ENCODE peak calls at places on chromosomes 7 and 10, in four cellular contexts. E is fibroblast of lung, A is endothelial cell of umbilical vein, U is K562. O is an unnamed sample.

GRCh38 chr10:100043796-100044195 is 34.0 kb upstream of the DNMBP start:
- DNase-seq in E (peak; percentile 30), A (peak; percentile 75), U (no peak), O (no peak)

GRCh38 chr10:97499561-97500296 is 1.0 kb downstream of the UBTD1 start:
- DNase-seq in E (peak; percentile 62), A (peak; percentile 57), U (peak; percentile 24), O (peak; percentile 42)

GRCh38 chr7:135169141-135169935 is 1.2 kb downstream of the CYREN start:
- DNase-seq in E (peak; percentile 67), A (peak; percentile 26), U (peak; percentile 89), O (peak; percentile 54)

GRCh38 chr10:44921506-44921905 is 10.4 kb downstream of the TMEM72 start:
- DNase-seq in E (no peak), A (no peak), U (no peak), O (no peak)

GRCh38 chr7:35492451-35493175 is 202.3 kb downstream of the HERPUD2 start:
- DNase-seq in E (no peak), A (no peak), U (no peak), O (no peak)

GRCh38 chr10:109962247-109962646 is 38.9 kb upstream of the XPNPEP1 start:
- DNase-seq in E (no peak), A (no peak), U (no peak), O (peak; percentile 22)

GRCh38 chr10:89355373-89355772 is 22.5 kb upstream of the IFIT1B start:
- DNase-seq in E (peak; percentile 72), A (no peak), U (peak; percentile 35), O (peak; percentile 59)

GRCh38 chr10:59907537-59907917 is 1.2 kb upstream of the CCDC6 start:
- DNase-seq in E (no peak), A (peak; percentile 5), U (peak; percentile 19), O (no peak)

GRCh38 chr7:155652156-155653124 is 8.0 kb downstream of the RBM33 start:
- DNase-seq in E (no peak), A (peak; percentile 61), U (no peak), O (no peak)

GRCh38 chr10:89589091-89589725 is 53.8 kb upstream of the SLC16A12 start:
- DNase-seq in E (no peak), A (no peak), U (no peak), O (no peak)

GRCh38 chr10:96502561-96503267 is 11.0 kb downstream of the TLL2 start:
- DNase-seq in E (no peak), A (no peak), U (no peak), O (no peak)

GRCh38 chr7:138864667-138865066 is 66.7 kb upstream of the ATP6V0A4 start:
- DNase-seq in E (peak; percentile 85), A (no peak), U (no peak), O (peak; percentile 84)

GRCh38 chr7:31432166-31432565 is 81.7 kb upstream of the ITPRID1 start:
- DNase-seq in E (no peak), A (no peak), U (no peak), O (no peak)

GRCh38 chr7:91050677-91051076 is 213.6 kb upstream of the FZD1 start:
- DNase-seq in E (no peak), A (no peak), U (no peak), O (no peak)

GRCh38 chr7:2007526-2007925 is 225.2 kb downstream of the MAD1L1 start:
- DNase-seq in E (no peak), A (no peak), U (no peak), O (no peak)

GRCh38 chr7:46126901-46127300 is 205.8 kb upstream of the IGFBP3 start:
- DNase-seq in E (no peak), A (no peak), U (no peak), O (no peak)

GRCh38 chr7:4470246-4470645 is 211.8 kb upstream of the FOXK1 start:
- DNase-seq in E (no peak), A (no peak), U (peak; percentile 14), O (no peak)

GRCh38 chr7:4472739-4473138 is 209.4 kb upstream of the FOXK1 start:
- DNase-seq in E (no peak), A (no peak), U (no peak), O (no peak)

DNA sequence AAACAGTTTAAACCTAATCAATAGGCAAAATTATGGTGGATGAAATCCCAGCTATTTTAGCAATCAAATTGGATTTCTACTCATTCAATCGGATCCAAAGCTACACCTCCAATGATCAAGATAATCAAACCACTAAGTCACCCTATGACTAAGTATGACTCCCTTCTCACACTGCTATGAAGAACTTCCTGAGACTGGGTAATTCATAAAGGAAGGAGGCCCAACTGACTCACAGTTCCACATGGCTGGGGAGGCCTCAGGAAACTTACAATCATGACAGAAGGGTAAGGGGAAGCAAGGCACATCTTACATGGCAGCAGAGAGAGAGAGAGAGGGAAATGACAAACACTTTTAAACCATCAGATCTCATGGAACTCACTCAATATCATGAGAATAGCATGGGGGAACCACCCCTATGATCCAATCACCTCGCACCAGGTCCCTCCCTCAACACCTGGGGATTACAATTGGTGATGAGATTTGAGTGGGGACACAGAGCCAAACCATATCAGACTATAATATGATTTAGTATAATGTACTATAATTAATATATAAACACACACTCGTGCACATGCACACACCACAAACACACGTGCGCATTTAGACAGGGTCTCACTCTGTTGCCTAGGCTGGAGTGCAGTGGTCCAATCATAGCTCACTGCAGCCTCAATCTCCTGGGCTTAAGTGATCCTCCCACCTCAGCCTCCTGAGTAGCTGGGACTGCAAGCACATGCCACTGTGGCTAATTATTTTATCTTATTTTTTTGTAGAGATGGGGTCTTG is 213.6 kb upstream of the FOXK1 start:
- DNase-seq in E (no peak), A (no peak), U (no peak), O (no peak)
- H3K9me3 ChIP-seq in E (no peaks in the 10 kb centered on the region), A (peaks cover 4% of the 10 kb centered on the region), U (no peaks in the 10 kb centered on the region), O (peaks cover 6% of the 10 kb centered on the region)

GRCh38 chr7:103344453-103345149 is at the start of gene DNAJC2:
- DNase-seq in E (peak; percentile 94), A (peak; percentile 86), U (peak; percentile 98), O (peak; percentile 89)

GRCh38 chr7:103347507-103348267 is at the start of gene PSMC2:
- DNase-seq in E (peak; percentile 94), A (peak; percentile 86), U (peak; percentile 97), O (peak; percentile 91)

GRCh38 chr7:103343758-103344452 is 662 bp downstream of the DNAJC2 start:
- DNase-seq in E (peak; percentile 37), A (peak; percentile 64), U (peak; percentile 60), O (peak; percentile 21)

GRCh38 chr7:103348452-103348851 is 1.0 kb downstream of the PSMC2 start:
- DNase-seq in E (no peak), A (peak; percentile 13), U (peak; percentile 36), O (no peak)

GRCh38 chr7:103348959-103349358 is 1.5 kb downstream of the PSMC2 start:
- DNase-seq in E (no peak), A (no peak), U (no peak), O (no peak)
- H4K20me1 ChIP-seq in E (no peaks in the 10 kb centered on the region), A (no peaks in the 10 kb centered on the region), U (no peaks in the 10 kb centered on the region), O (peaks cover 45% of the 10 kb centered on the region)

GRCh38 chr7:122304996-122305421 is 459 bp upstream of the FEZF1 start:
- DNase-seq in E (no peak), A (no peak), U (no peak), O (no peak)
- H3K27me3 ChIP-seq in E (peaks cover 85% of the 10 kb centered on the region), A (peaks cover 100% of the 10 kb centered on the region), U (peaks cover 29% of the 10 kb centered on the region), O (peaks cover 97% of the 10 kb centered on the region)

GRCh38 chr10:120382360-120382759 is 74.7 kb upstream of the PLPP4 start:
- DNase-seq in E (peak; percentile 52), A (no peak), U (no peak), O (peak; percentile 46)
- H3K9me3 ChIP-seq in E (no peaks in the 10 kb centered on the region), A (no peaks in the 10 kb centered on the region), U (no peaks in the 10 kb centered on the region), O (no peaks in the 10 kb centered on the region)